ENCODE peak calls at places on chromosomes 16 and 17, in seven cellular contexts. B, Y, E, K, X, L and C are unnamed samples.

GRCh38 chr16:68479271-68479670 is 31.0 kb upstream of the SMPD3 start:
- DNase-seq in B (no peak), Y (no peak), E (no peak), K (no peak), X (no peak), L (no peak), C (no peak)

GRCh38 chr17:78774956-78775571 is 7.0 kb downstream of the CYTH1 start:
- DNase-seq in B (peak), Y (no peak), E (no peak), K (peak), X (no peak), L (no peak), C (peak)

GRCh38 chr17:63854709-63855108 is 12.2 kb upstream of the SMARCD2 start:
- DNase-seq in B (no peak), Y (no peak), E (no peak), K (no peak), X (no peak), L (no peak), C (no peak)

GRCh38 chr17:10144456-10144855 is 54.0 kb downstream of the GAS7 start:
- DNase-seq in B (no peak), Y (no peak), E (no peak), K (no peak), X (no peak), L (no peak), C (no peak)

GRCh38 chr17:9971991-9972390 is 66.9 kb upstream of the RCVRN start:
- DNase-seq in B (no peak), Y (peak), E (peak), K (peak), X (peak), L (peak), C (no peak)

GRCh38 chr17:7307686-7308624 is 527 bp downstream of the EIF5A start:
- DNase-seq in B (peak), Y (no peak), E (peak), K (peak), X (peak), L (peak), C (no peak)

GRCh38 chr16:71681360-71681759 is 43.1 kb downstream of the PHLPP2 start:
- DNase-seq in B (no peak), Y (no peak), E (no peak), K (no peak), X (no peak), L (no peak), C (no peak)

GRCh38 chr16:56225013-56225742 is 33.9 kb downstream of the GNAO1 start:
- DNase-seq in B (no peak), Y (no peak), E (no peak), K (no peak), X (no peak), L (no peak), C (peak)

GRCh38 chr17:2436516-2436915 is 35.7 kb upstream of the MNT start:
- DNase-seq in B (peak), Y (no peak), E (no peak), K (no peak), X (no peak), L (no peak), C (no peak)

GRCh38 chr17:40303009-40303657 is 5.8 kb upstream of the RARA start:
- DNase-seq in B (peak), Y (peak), E (peak), K (peak), X (peak), L (peak), C (no peak)

GRCh38 chr17:82238562-82239201 is 9.8 kb downstream of the SLC16A3 start:
- DNase-seq in B (no peak), Y (peak), E (no peak), K (peak), X (peak), L (peak), C (peak)

GRCh38 chr17:47225436-47225858 is 16.3 kb downstream of the MYL4 start:
- DNase-seq in B (no peak), Y (peak), E (peak), K (peak), X (peak), L (peak), C (no peak)

GRCh38 chr17:82627405-82627804 is 20.8 kb downstream of the WDR45B start:
- DNase-seq in B (no peak), Y (no peak), E (no peak), K (no peak), X (no peak), L (no peak), C (no peak)

GRCh38 chr16:76287466-76287865 is 10.3 kb downstream of the CNTNAP4 start:
- DNase-seq in B (no peak), Y (no peak), E (no peak), K (no peak), X (no peak), L (no peak), C (no peak)

DNA sequence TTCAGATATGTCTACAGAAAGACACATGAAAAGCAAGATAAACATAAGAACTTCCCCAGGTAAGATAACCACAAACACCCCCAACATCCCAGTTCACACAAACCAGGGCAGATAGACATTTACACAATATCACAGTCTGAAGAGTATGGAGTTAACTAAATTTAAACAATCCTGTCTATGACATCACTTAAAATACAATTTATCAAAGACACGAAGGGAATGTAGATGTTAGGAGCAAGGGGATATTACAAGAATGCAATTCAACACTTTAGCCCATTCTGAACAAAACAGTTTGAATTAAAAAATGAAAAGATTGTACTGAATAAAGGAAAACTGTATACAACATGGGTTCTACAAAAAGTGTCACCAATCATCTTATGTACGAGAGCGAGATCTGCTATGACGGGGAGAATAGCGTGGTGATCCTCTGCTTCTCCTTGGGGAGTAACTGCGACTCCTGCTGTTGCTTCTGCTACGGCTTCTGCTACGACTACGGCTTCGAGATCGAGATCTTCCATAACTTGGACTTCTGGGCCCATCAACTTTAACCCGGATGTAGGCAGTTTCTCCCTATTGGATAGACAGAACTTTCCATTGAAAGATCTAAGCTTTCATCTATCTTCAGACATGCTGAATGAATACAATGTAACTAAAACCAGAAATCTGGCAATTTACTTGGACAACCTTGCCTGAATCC is 1.9 kb downstream of the SRSF1 start:
- DNase-seq in B (no peak), Y (no peak), E (no peak), K (no peak), X (no peak), L (no peak), C (no peak)
- H3K4me3 ChIP-seq in B (peak), Y (peak), E (no peak), K (peak), X (peak), L (no peak), C (peak)

DNA sequence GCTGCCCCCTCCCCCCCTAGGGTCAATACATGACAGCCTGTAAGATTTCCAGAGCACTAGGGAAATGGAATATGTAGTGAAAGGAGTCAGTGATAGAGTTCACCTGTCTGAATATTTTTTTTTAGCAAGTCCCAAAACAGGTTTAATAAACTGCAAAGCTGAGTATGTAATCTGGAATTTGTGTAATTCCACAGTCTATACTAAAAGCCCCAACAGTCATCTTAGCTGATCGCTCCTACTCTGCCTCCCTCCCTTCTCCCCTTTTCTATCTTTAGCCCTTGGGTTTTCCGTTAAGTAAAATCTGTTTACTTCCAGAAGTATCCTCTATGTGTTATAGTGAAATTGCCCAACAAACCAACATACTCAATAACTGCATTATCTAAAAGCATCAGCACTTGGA is 3.5 kb downstream of the CDH13 start:
- DNase-seq in B (no peak), Y (peak), E (peak), K (peak), X (peak), L (no peak), C (no peak)
- H3K4me3 ChIP-seq in B (no peak), Y (no peak), E (no peak), K (no peak), X (no peak), L (no peak), C (no peak)

DNA sequence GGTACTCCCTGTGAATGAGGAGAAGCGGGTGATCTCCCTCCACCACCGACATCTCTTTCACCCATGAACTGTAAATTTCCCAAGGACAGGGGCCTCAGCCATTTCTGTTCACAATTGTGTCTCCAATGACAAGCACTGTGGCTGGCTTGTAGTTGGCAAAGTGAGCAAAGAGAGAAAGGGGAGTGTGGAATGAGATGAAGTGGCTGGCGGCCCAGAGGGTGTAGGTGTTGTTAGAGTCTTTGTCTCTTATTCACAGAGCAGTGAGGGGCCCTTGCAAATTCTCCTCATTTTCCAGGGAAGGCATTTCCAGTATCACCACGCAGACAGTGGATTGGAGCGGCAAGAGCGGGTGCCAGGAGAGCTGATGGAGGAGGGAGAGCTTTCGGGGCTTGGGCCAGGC is 411.7 kb upstream of the EEF2KMT start:
- DNase-seq in B (no peak), Y (no peak), E (no peak), K (no peak), X (no peak), L (no peak), C (no peak)
- H3K4me3 ChIP-seq in B (no peak), Y (no peak), E (no peak), K (no peak), X (no peak), L (no peak), C (no peak)

GRCh38 chr16:73285336-73285735 is 237.4 kb upstream of the ZFHX3 start:
- DNase-seq in B (no peak), Y (no peak), E (no peak), K (no peak), X (no peak), L (no peak), C (no peak)
- H3K4me3 ChIP-seq in B (no peak), Y (no peak), E (no peak), K (no peak), X (no peak), L (no peak), C (no peak)

GRCh38 chr17:76547183-76547641 is 7.4 kb downstream of the PRCD start:
- DNase-seq in B (peak), Y (peak), E (peak), K (peak), X (peak), L (peak), C (peak)
- H3K4me3 ChIP-seq in B (no peak), Y (no peak), E (no peak), K (no peak), X (no peak), L (no peak), C (no peak)

GRCh38 chr17:17300624-17301568 is 2.3 kb upstream of the NT5M start:
- DNase-seq in B (peak), Y (peak), E (peak), K (peak), X (peak), L (peak), C (no peak)

GRCh38 chr17:17305282-17305801 is 2.2 kb downstream of the NT5M start:
- DNase-seq in B (peak), Y (no peak), E (peak), K (no peak), X (no peak), L (no peak), C (peak)

GRCh38 chr17:17303847-17304490 is 796 bp downstream of the NT5M start:
- DNase-seq in B (no peak), Y (no peak), E (no peak), K (no peak), X (no peak), L (no peak), C (no peak)

GRCh38 chr17:17304521-17304985 is 1.4 kb downstream of the NT5M start:
- DNase-seq in B (peak), Y (no peak), E (no peak), K (no peak), X (no peak), L (no peak), C (peak)

DNA sequence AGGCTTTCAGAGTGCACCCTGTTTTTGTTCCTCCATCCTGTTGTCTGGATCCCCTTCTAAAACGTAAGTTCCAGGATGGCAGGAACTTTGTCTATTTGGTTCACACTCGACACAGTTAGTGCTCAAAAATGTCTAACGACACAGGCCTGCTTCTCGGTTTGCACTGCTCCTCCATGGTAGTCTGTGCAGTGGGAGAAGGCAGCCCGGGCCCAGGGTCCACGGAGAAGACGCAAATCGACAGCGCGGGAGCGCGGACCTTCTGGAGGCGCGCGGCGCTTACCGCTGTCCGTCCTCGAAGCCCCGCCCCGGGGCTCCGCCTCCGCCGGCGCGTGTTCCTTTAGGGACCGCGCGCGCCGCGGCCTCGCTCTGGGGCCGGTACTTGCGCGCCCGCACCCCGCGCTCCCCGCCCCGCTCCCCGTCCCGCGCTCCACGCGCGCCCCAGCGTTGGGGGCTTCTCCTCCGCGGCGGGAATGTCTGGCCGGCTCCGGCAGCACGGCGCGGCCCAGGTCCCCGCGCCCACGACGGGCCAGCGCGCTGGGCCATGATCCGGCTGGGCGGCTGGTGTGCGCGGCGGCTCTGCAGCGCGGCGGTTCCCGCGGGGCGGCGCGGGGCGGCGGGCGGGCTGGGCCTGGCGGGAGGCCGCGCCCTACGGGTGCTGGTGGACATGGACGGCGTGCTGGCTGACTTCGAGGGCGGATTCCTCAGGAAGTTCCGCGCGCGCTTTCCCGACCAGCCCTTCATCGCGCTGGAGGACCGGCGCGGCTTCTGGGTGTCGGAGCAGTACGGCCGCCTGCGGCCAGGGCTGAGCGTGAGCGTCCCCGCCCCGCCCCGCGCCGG is at the start of gene NT5M:
- DNase-seq in B (peak), Y (peak), E (peak), K (peak), X (peak), L (peak), C (peak)
- H3K4me3 ChIP-seq in B (peak), Y (peak), E (peak), K (peak), X (peak), L (peak), C (peak)